ENCODE peak calls at places on chromosomes 3 and 15, in six cellular contexts. A is adrenal gland, P is sigmoid colon, O is stomach, Z is cardiac muscle cell, U is PC-9. F is an unnamed sample.

GRCh38 chr15:84595660-84596059 is 5.1 kb upstream of the ZSCAN2 start:
- DNase-seq in U (no peak), O (no peak), P (no peak), Z (no peak), A (peak; percentile 49), F (no peak)

GRCh38 chr15:83475551-83475950 is 28.4 kb downstream of the SH3GL3 start:
- DNase-seq in U (no peak), O (no peak), Z (peak; percentile 26), A (no peak), P (no peak), F (no peak)

GRCh38 chr15:63891079-63891762 is 57.5 kb upstream of the HERC1 start:
- DNase-seq in Z (peak; percentile 81), P (peak; percentile 87), U (peak; percentile 51), O (peak; percentile 88), A (peak; percentile 96), F (peak; percentile 78)

GRCh38 chr15:44550256-44550655 is 13.3 kb downstream of the EIF3J start:
- DNase-seq in O (no peak), A (no peak), U (peak; percentile 54), Z (no peak), P (no peak), F (no peak)

GRCh38 chr15:90711418-90711824 is 5.7 kb upstream of the BLM start:
- DNase-seq in U (no peak), Z (no peak), P (no peak), A (no peak), O (no peak), F (no peak)

GRCh38 chr3:195052939-195053338 is 218.0 kb downstream of the XXYLT1 start:
- DNase-seq in P (no peak), O (no peak), A (no peak), U (no peak), Z (no peak), F (no peak)

GRCh38 chr3:158097571-158098553 is 8.4 kb downstream of the SHOX2 start:
- DNase-seq in O (peak; percentile 83), U (peak; percentile 81), Z (peak; percentile 93), P (no peak), A (peak; percentile 60), F (peak; percentile 75)

GRCh38 chr3:16203031-16203430 is 28.6 kb downstream of the GALNT15 start:
- DNase-seq in O (no peak), U (peak; percentile 41), P (no peak), Z (no peak), A (no peak), F (no peak)

GRCh38 chr15:27358751-27359434 is 387.9 kb downstream of the GABRG3 start:
- DNase-seq in A (peak; percentile 60), P (no peak), Z (peak; percentile 61), O (no peak), U (no peak), F (no peak)

GRCh38 chr15:69801132-69801531 is 296.6 kb downstream of the TLE3 start:
- DNase-seq in Z (no peak), A (no peak), O (no peak), P (no peak), U (no peak), F (no peak)

GRCh38 chr15:60961541-60961940 is 267.6 kb downstream of the RORA start:
- DNase-seq in U (no peak), A (no peak), Z (no peak), P (no peak), O (no peak), F (no peak)

GRCh38 chr15:79090487-79091203 is at the start of gene RASGRF1:
- DNase-seq in Z (peak; percentile 28), A (no peak), O (no peak), U (no peak), P (no peak), F (no peak)

GRCh38 chr3:67654099-67654831 is at the start of gene SUCLG2:
- DNase-seq in O (peak; percentile 93), U (peak; percentile 60), Z (peak; percentile 89), A (peak; percentile 96), P (peak; percentile 96), F (peak; percentile 94)

GRCh38 chr3:128364808-128365360 is 101.8 kb downstream of the DNAJB8 start:
- DNase-seq in U (no peak), A (no peak), Z (no peak), O (no peak), P (no peak), F (no peak)

GRCh38 chr3:105594219-105594618 is 227.5 kb downstream of the ALCAM start:
- DNase-seq in Z (no peak), O (no peak), U (no peak), A (no peak), P (no peak), F (no peak)

GRCh38 chr15:64247906-64248541 is 85.2 kb upstream of the PPIB start:
- DNase-seq in P (no peak), U (peak; percentile 92), Z (no peak), A (peak; percentile 58), O (no peak), F (no peak)

GRCh38 chr3:129824926-129825541 is 68.5 kb downstream of the TMCC1 start:
- DNase-seq in A (no peak), P (no peak), Z (peak; percentile 54), O (no peak), U (peak; percentile 39), F (peak; percentile 33)

GRCh38 chr15:71444866-71445590 is 329.8 kb downstream of the THSD4 start:
- DNase-seq in U (no peak), Z (peak; percentile 29), O (no peak), P (no peak), A (no peak), F (no peak)

GRCh38 chr3:60337421-60337820 is 913.8 kb downstream of the FHIT start:
- DNase-seq in O (no peak), U (no peak), A (no peak), P (no peak), Z (no peak), F (no peak)

GRCh38 chr15:78993931-78994530 is 49.2 kb upstream of the CTSH start:
- DNase-seq in P (no peak), U (no peak), Z (no peak), A (no peak), O (no peak), F (peak; percentile 80)

GRCh38 chr15:55858661-55859060 is 115.7 kb upstream of the PRTG start:
- DNase-seq in O (no peak), A (no peak), U (no peak), Z (no peak), P (no peak), F (no peak)

GRCh38 chr3:148962513-148962912 is 28.8 kb upstream of the GYG1 start:
- DNase-seq in O (no peak), A (peak; percentile 78), U (peak; percentile 73), Z (peak; percentile 32), P (no peak), F (no peak)

GRCh38 chr15:67076147-67076843 is 10.9 kb downstream of the SMAD3 start:
- DNase-seq in P (no peak), U (peak; percentile 62), Z (no peak), A (no peak), O (peak; percentile 58), F (no peak)

GRCh38 chr15:69398541-69398940 is 15.6 kb upstream of the KIF23 start:
- DNase-seq in O (no peak), P (no peak), U (no peak), A (no peak), Z (no peak), F (no peak)

DNA sequence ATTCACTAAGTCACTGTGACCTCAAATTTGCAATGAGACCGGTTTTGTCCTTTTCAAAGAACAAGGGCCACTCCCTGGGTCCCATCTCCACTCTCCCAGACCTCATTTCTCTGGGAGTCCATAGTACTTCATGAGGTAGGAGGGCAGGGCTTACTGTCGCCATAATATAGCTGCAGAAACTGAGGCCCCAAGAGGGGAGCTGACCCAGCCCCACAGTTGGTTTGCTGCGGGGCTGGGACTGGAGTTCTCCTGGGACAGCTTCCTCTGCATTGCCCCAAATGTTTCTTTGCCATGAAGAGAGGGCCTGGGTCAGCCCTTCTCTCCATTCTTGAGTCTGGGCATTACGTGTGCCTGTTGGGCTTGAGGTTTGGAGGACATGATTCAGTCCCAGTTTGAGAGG is 60.1 kb downstream of the ITGA11 start:
- DNase-seq in O (no peak), Z (no peak), A (peak; percentile 38), P (peak; percentile 33), U (no peak), F (no peak)
- H3K27ac ChIP-seq in O (no peak overlapping the region), Z (no peak overlapping the region), A (no peak overlapping the region), P (no peak overlapping the region), U (no peak overlapping the region), F (no peak overlapping the region)

GRCh38 chr3:181712505-181713299 is 977 bp downstream of the SOX2 start:
- DNase-seq in O (peak; percentile 39), U (no peak), P (no peak), Z (no peak), A (no peak), F (no peak)
- H3K4me3 ChIP-seq in O (peak overlapping the region; percentile 51), U (peak overlapping the region; percentile 67), P (peak overlapping the region; percentile 3), Z (peak overlapping the region; percentile 30), A (no peak overlapping the region), F (no peak overlapping the region)

DNA sequence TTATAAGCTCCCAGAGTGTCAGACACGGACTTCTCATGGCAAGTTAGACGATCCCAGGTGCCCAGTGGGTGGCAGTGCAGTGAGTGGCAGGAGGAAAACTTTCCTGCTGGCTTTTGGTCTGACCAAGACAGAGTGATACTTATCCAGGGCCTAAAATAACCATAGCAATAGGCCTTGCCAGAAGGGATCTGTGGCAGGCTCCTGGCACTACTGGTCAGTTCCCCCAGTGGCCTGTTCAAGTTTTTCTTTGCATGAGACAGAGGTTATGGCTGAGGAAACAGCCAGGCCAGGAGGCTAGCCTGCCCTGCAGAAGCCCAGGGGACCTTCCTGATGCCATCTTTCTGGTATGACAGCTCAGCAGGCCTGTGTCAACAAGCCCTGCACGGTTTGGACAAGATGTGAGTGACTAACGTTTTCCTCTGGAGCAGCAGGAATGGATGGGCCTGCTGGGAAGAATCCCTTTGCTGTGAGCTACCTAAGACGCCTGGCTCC is 17.9 kb downstream of the SCG5 start:
- DNase-seq in U (peak; percentile 67), A (no peak), O (no peak), Z (no peak), P (no peak), F (no peak)
- TF ChIP-seq CTCF in U (no peak), A (no peak), O (no peak), Z (no peak), P (no peak), F (no peak)

GRCh38 chr3:150890831-150891230 is 14.4 kb downstream of the MINDY4B start:
- DNase-seq in A (no peak), O (no peak), U (no peak), P (no peak), Z (no peak), F (no peak)

GRCh38 chr3:150890320-150890719 is 14.9 kb downstream of the MINDY4B start:
- DNase-seq in O (no peak), U (no peak), A (no peak), Z (no peak), P (no peak), F (no peak)

GRCh38 chr3:150887031-150887430 is 18.2 kb downstream of the MINDY4B start:
- DNase-seq in P (no peak), O (no peak), Z (no peak), A (no peak), U (no peak), F (no peak)

GRCh38 chr3:150885535-150885934 is 19.7 kb downstream of the MINDY4B start:
- DNase-seq in P (no peak), U (no peak), Z (no peak), A (no peak), O (no peak), F (no peak)

DNA sequence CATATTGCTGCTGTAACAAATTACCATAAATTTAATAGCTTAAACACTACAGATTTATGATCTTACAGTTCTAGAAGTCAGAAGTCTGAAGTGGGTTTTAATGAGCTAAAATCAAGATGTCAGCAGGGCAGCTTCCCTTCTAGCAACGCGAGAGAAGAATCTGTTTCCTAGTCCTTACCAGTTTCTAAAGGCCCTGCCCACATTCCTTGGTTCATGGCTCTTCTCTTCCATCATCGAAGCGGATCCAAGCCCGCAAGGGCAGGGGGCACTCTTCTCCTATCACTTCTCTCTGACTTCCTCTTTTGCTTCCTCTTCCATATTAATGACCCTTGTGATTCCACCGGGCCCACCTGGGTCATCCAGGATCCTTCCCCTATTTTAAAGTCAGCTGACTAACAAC is 16.1 kb downstream of the MINDY4B start:
- DNase-seq in A (no peak), O (no peak), Z (no peak), P (no peak), U (no peak), F (no peak)
- H3K27ac ChIP-seq in A (no peak overlapping the region), O (no peak overlapping the region), Z (no peak overlapping the region), P (no peak overlapping the region), U (no peak overlapping the region), F (no peak overlapping the region)

F was measured in lung.